ENCODE peak calls at places on chromosome 15, in eight cellular contexts. G is IMR-90, Q is H1, U is neuronal stem cell, T is endodermal cell, I is H9, N is HCT116, Y is K562. F is an unnamed sample.
A peak's percentile ranks its signal among the peaks of the same experiment; 100 is the strongest.

GRCh38 chr15:36798366-36798765 is 218.9 kb downstream of the CDIN1 start:
- DNase-seq in G (peak; percentile 63), U (no peak), Y (no peak), I (no peak), N (no peak), T (no peak), Q (no peak), F (peak; percentile 30)

GRCh38 chr15:57324590-57324890 is 51.8 kb upstream of the CGNL1 start:
- DNase-seq in I (no peak), Y (no peak), N (no peak), Q (no peak), U (no peak), T (no peak), G (no peak), F (no peak)

GRCh38 chr15:34708422-34708821 is 46.4 kb downstream of the GJD2 start:
- DNase-seq in Q (peak; percentile 15), G (peak; percentile 66), U (peak; percentile 55), I (peak; percentile 38), N (peak; percentile 19), T (no peak), Y (peak; percentile 63), F (peak; percentile 72)

GRCh38 chr15:63079938-63080626 is 37.5 kb downstream of the TPM1 start:
- DNase-seq in U (no peak), I (no peak), G (peak; percentile 78), Y (no peak), T (no peak), N (peak; percentile 12), Q (no peak), F (no peak)

GRCh38 chr15:40282144-40282869 is 557 bp downstream of the ANKRD63 start:
- DNase-seq in T (peak; percentile 87), G (no peak), Y (peak; percentile 80), U (no peak), Q (no peak), I (peak; percentile 74), N (no peak), F (peak; percentile 36)

GRCh38 chr15:99944131-99944530 is 210.9 kb upstream of the LYSMD4 start:
- DNase-seq in N (no peak), I (no peak), U (no peak), G (no peak), Y (no peak), Q (no peak), T (no peak), F (no peak)

GRCh38 chr15:38853608-38854007 is 289.0 kb upstream of the RASGRP1 start:
- DNase-seq in I (peak; percentile 84), G (peak; percentile 52), N (peak; percentile 24), U (peak; percentile 8), Y (no peak), Q (peak; percentile 50), T (peak; percentile 92), F (no peak)

GRCh38 chr15:70569139-70569717 is 194.1 kb downstream of the UACA start:
- DNase-seq in N (peak; percentile 73), G (peak; percentile 71), I (peak; percentile 32), T (peak; percentile 63), U (no peak), Q (no peak), Y (no peak), F (peak; percentile 87)

GRCh38 chr15:27725733-27726132 is 373.4 kb downstream of the OCA2 start:
- DNase-seq in N (no peak), U (no peak), Y (no peak), T (no peak), I (no peak), Q (no peak), G (no peak), F (no peak)

GRCh38 chr15:77821188-77821958 is 188.7 kb upstream of the LINGO1 start:
- DNase-seq in G (peak; percentile 47), U (no peak), Y (peak; percentile 78), Q (peak; percentile 41), I (peak; percentile 81), T (peak; percentile 93), N (peak; percentile 37), F (peak; percentile 85)

GRCh38 chr15:78399081-78399480 is 38.9 kb upstream of the IREB2 start:
- DNase-seq in Q (no peak), Y (no peak), N (no peak), T (no peak), G (no peak), U (no peak), I (no peak), F (peak; percentile 80)

GRCh38 chr15:29750754-29751153 is 71.5 kb downstream of the TJP1 start:
- DNase-seq in Y (no peak), Q (no peak), N (no peak), U (no peak), G (no peak), T (no peak), I (no peak), F (peak; percentile 76)

GRCh38 chr15:28132524-28133275 is 33.6 kb upstream of the OCA2 start:
- DNase-seq in Y (no peak), U (no peak), Q (no peak), G (peak; percentile 68), T (no peak), N (no peak), I (no peak), F (peak; percentile 60)

GRCh38 chr15:40821195-40821594 is 7.3 kb downstream of the PPP1R14D start:
- DNase-seq in N (no peak), T (no peak), Q (no peak), U (no peak), Y (no peak), I (no peak), G (no peak), F (no peak)

GRCh38 chr15:70722266-70723123 is 40.9 kb downstream of the UACA start:
- DNase-seq in Y (peak; percentile 22), I (no peak), G (peak; percentile 74), Q (no peak), U (no peak), T (no peak), N (peak; percentile 45), F (peak; percentile 77)

GRCh38 chr15:66698318-66698961 is 3.6 kb upstream of the SMAD6 start:
- DNase-seq in N (peak; percentile 61), U (peak; percentile 54), T (peak; percentile 94), Y (peak; percentile 47), G (peak; percentile 56), Q (peak; percentile 47), I (peak; percentile 83), F (peak; percentile 89)

GRCh38 chr15:69794643-69795461 is 302.9 kb downstream of the TLE3 start:
- DNase-seq in Y (no peak), U (no peak), I (peak; percentile 22), Q (no peak), T (peak; percentile 65), G (peak; percentile 47), N (peak; percentile 4), F (peak; percentile 76)

GRCh38 chr15:39969871-39970270 is 36.0 kb downstream of the EIF2AK4 start:
- DNase-seq in Q (no peak), G (peak; percentile 6), N (peak; percentile 4), T (no peak), U (no peak), Y (no peak), I (no peak), F (peak; percentile 62)

GRCh38 chr15:92669432-92669831 is 13.9 kb upstream of the FAM174B start:
- DNase-seq in T (peak; percentile 38), G (no peak), Q (no peak), I (no peak), Y (no peak), U (no peak), N (no peak), F (no peak)

GRCh38 chr15:65033659-65034269 is 4.3 kb upstream of the MTFMT start:
- DNase-seq in I (no peak), G (peak; percentile 66), N (peak; percentile 31), Q (no peak), Y (peak; percentile 39), U (no peak), T (no peak), F (peak; percentile 72)

GRCh38 chr15:91857772-91858171 is 4.3 kb downstream of the SLCO3A1 start:
- DNase-seq in N (no peak), U (no peak), Y (no peak), G (no peak), T (no peak), Q (no peak), I (no peak), F (no peak)

GRCh38 chr15:98785796-98786581 is 137.7 kb downstream of the IGF1R start:
- DNase-seq in U (peak; percentile 80), Y (no peak), Q (no peak), I (no peak), T (peak; percentile 82), G (no peak), N (no peak), F (no peak)

GRCh38 chr15:92906563-92907081 is 6.5 kb downstream of the CHD2 start:
- DNase-seq in I (no peak), Y (no peak), G (peak; percentile 74), N (peak; percentile 73), U (no peak), Q (no peak), T (no peak), F (no peak)

GRCh38 chr15:90531147-90531546 is 1.4 kb downstream of the CRTC3 start:
- DNase-seq in Q (no peak), T (peak; percentile 19), G (no peak), U (no peak), I (no peak), Y (no peak), N (no peak), F (peak; percentile 54)
- H3K9ac ChIP-seq in Q (no peak overlapping the region), T (peak overlapping the region; percentile 44), G (peak overlapping the region; percentile 82), U (no peak overlapping the region), I (no peak overlapping the region), Y (peak overlapping the region; percentile 73), N (no peak overlapping the region), F (peak overlapping the region; percentile 87)

DNA sequence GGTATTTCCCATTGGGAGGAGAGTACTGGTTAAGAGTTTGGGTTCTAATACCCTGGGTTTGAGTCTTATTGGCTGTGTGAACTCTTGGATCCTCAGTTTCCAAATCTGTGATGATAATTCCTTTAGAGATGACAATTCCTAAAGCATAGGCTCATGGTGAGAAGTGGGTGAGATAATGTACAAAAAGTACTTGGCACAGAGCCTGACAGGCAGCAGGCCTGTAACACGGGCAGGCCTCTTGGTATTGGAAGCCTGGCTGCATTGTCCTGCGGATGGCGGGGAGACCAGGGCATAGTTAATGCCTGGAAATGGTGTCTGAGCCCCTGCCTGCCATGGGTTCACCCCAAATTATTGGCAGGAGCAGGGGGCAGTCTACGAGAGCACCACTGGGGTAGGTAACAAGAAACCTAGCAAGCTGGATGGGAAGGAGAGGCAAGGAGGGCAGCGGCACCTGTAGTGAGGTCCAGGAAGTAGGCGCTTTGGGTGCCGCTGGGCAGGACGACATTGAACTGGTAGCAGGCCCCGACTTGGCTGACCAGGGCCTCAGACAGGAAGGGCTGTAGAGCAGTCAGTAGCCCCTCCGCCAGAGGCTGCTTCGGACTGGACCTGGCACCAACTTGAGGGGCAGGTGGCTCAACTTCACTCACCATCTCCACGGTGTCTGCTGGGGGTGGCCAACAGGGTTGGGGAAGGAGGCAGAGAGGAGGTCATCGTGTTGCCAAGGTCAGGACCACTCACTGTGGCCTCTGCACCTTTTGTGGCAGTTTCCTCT is 7.7 kb downstream of the STOML1 start:
- DNase-seq in Q (no peak), U (no peak), I (no peak), G (no peak), N (no peak), T (no peak), Y (no peak), F (no peak)
- H3K4me1 ChIP-seq in Q (no peaks in the 10 kb centered on the region), U (peaks cover 5% of the 10 kb centered on the region), I (no peaks in the 10 kb centered on the region), G (peaks cover 52% of the 10 kb centered on the region), N (peaks cover 28% of the 10 kb centered on the region), T (no peaks in the 10 kb centered on the region), Y (peaks cover 30% of the 10 kb centered on the region), F (peaks cover 81% of the 10 kb centered on the region)

GRCh38 chr15:51025454-51025846 is 69.3 kb downstream of the TNFAIP8L3 start:
- DNase-seq in I (no peak), T (no peak), Y (no peak), G (no peak), Q (no peak), N (no peak), U (no peak), F (no peak)
- H3K9ac ChIP-seq in I (no peak overlapping the region), T (no peak overlapping the region), Y (no peak overlapping the region), G (no peak overlapping the region), Q (no peak overlapping the region), N (no peak overlapping the region), U (no peak overlapping the region), F (no peak overlapping the region)

GRCh38 chr15:41942886-41943285 is 29.5 kb downstream of the EHD4 start:
- DNase-seq in Q (no peak), I (peak; percentile 17), N (no peak), U (no peak), Y (no peak), T (peak; percentile 33), G (no peak), F (no peak)
- H3K4me1 ChIP-seq in Q (peaks cover 2% of the 10 kb centered on the region), I (no peaks in the 10 kb centered on the region), N (peaks cover 40% of the 10 kb centered on the region), U (peaks cover 17% of the 10 kb centered on the region), Y (no peaks in the 10 kb centered on the region), T (no peaks in the 10 kb centered on the region), G (peaks cover 46% of the 10 kb centered on the region), F (peaks cover 24% of the 10 kb centered on the region)